ENCODE peak calls at places on chromosomes 5 and 9, in five cellular contexts. K, I, C, B and R are unnamed samples.

GRCh38 chr9:93093081-93093448 is 3.0 kb upstream of the CARD19 start:
- DNase-seq in K (no peak), I (no peak), C (no peak), B (no peak), R (no peak)

GRCh38 chr9:98329904-98330303 is 74.5 kb upstream of the TBC1D2 start:
- DNase-seq in K (no peak), I (no peak), C (no peak), B (no peak), R (no peak)

GRCh38 chr9:124008855-124009834 is 2.4 kb upstream of the LHX2 start:
- DNase-seq in K (peak; percentile 82), I (no peak), C (no peak), B (no peak), R (no peak)

GRCh38 chr9:128250839-128251558 is 24.8 kb downstream of the GOLGA2 start:
- DNase-seq in K (peak; percentile 65), I (no peak), C (no peak), B (no peak), R (no peak)

GRCh38 chr5:58149345-58149744 is 310.5 kb downstream of the PLK2 start:
- DNase-seq in K (no peak), I (peak; percentile 48), C (peak; percentile 55), B (no peak), R (no peak)

GRCh38 chr5:37665272-37665671 is 174.6 kb downstream of the GDNF start:
- DNase-seq in K (no peak), I (no peak), C (peak; percentile 57), B (peak; percentile 28), R (no peak)

GRCh38 chr5:69451941-69452652 is 37.2 kb downstream of the MARVELD2 start:
- DNase-seq in K (no peak), I (peak; percentile 14), C (no peak), B (no peak), R (no peak)

GRCh38 chr5:179668404-179668803 is 12.4 kb downstream of the CBY3 start:
- DNase-seq in K (peak; percentile 93), I (peak; percentile 5), C (peak; percentile 15), B (peak; percentile 59), R (peak; percentile 59)

GRCh38 chr5:991472-992267 is 16.9 kb upstream of the NKD2 start:
- DNase-seq in K (no peak), I (no peak), C (no peak), B (no peak), R (no peak)

GRCh38 chr5:74415695-74416102 is 224.8 kb downstream of the ENC1 start:
- DNase-seq in K (no peak), I (no peak), C (no peak), B (peak; percentile 90), R (no peak)

GRCh38 chr5:93583525-93583798 is 440 bp downstream of the NR2F1 start:
- DNase-seq in K (no peak), I (peak; percentile 23), C (no peak), B (no peak), R (no peak)

GRCh38 chr9:121439711-121440110 is 59.9 kb downstream of the GGTA1 start:
- DNase-seq in K (no peak), I (no peak), C (no peak), B (no peak), R (no peak)

GRCh38 chr9:83920469-83920941 is 727 bp downstream of the KIF27 start:
- DNase-seq in K (peak; percentile 82), I (peak; percentile 53), C (peak; percentile 50), B (peak; percentile 63), R (no peak)

GRCh38 chr9:111691686-111692329 is 30.4 kb downstream of the GNG10 start:
- DNase-seq in K (peak; percentile 27), I (peak; percentile 58), C (peak; percentile 38), B (peak; percentile 61), R (peak; percentile 43)

GRCh38 chr5:82403026-82403425 is 124.9 kb upstream of the RPS23 start:
- DNase-seq in K (no peak), I (no peak), C (no peak), B (no peak), R (no peak)

GRCh38 chr5:83564069-83564749 is 92.7 kb downstream of the VCAN start:
- DNase-seq in K (peak; percentile 57), I (peak; percentile 70), C (peak; percentile 44), B (peak; percentile 81), R (peak; percentile 47)

GRCh38 chr5:140131967-140132409 is 6.3 kb downstream of the IGIP start:
- DNase-seq in K (no peak), I (peak; percentile 96), C (peak; percentile 97), B (peak; percentile 71), R (peak; percentile 11)

GRCh38 chr9:129276486-129277260 is 98.6 kb upstream of the IER5L start:
- DNase-seq in K (no peak), I (no peak), C (no peak), B (no peak), R (no peak)

GRCh38 chr5:172093965-172094364 is 87.5 kb upstream of the FBXW11 start:
- DNase-seq in K (no peak), I (no peak), C (no peak), B (no peak), R (no peak)

GRCh38 chr9:111613436-111614040 is 14.1 kb upstream of the PTGR1 start:
- DNase-seq in K (no peak), I (no peak), C (no peak), B (peak; percentile 42), R (no peak)

GRCh38 chr9:76987594-76988200 is 31.8 kb upstream of the FOXB2 start:
- DNase-seq in K (peak; percentile 88), I (peak; percentile 69), C (peak; percentile 32), B (peak; percentile 15), R (peak; percentile 22)

DNA sequence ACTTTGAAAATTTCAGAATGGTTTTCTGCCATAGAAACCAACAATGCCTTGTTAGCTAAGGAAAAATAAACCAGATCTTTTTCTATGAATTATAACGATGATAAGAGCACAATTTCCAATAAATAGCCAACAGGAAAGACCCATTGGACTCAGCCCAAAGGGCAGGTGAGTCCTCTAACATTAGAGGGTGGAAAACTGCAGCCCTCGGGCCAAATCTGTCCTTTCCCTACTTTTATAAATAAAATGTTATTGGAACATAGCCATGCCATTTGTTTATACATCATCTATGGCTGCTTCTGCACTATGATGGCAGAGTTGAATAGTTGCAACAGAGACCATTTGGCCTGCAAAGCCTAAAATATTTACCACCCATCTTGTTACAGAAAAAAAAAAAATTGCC is 296.1 kb downstream of the FBXL7 start:
- DNase-seq in K (no peak), I (no peak), C (no peak), B (no peak), R (no peak)
- H3K4me2 ChIP-seq in K (no peak overlapping the region), I (no peak overlapping the region), C (no peak overlapping the region), B (no peak overlapping the region), R (no peak overlapping the region)

GRCh38 chr5:132807163-132807838 is 5.8 kb upstream of the SOWAHA start:
- DNase-seq in K (peak; percentile 85), I (no peak), C (no peak), B (no peak), R (no peak)
- H3K4me3 ChIP-seq in K (no peak overlapping the region), I (no peak overlapping the region), C (no peak overlapping the region), B (no peak overlapping the region), R (no peak overlapping the region)

GRCh38 chr9:89453452-89453851 is 44.5 kb downstream of the SEMA4D start:
- DNase-seq in K (no peak), I (no peak), C (no peak), B (no peak), R (no peak)
- H4K20me1 ChIP-seq in K (peaks cover 8% of the 10 kb centered on the region), I (no peaks in the 10 kb centered on the region), C (no peaks in the 10 kb centered on the region), B (no peaks in the 10 kb centered on the region), R (no peaks in the 10 kb centered on the region)

DNA sequence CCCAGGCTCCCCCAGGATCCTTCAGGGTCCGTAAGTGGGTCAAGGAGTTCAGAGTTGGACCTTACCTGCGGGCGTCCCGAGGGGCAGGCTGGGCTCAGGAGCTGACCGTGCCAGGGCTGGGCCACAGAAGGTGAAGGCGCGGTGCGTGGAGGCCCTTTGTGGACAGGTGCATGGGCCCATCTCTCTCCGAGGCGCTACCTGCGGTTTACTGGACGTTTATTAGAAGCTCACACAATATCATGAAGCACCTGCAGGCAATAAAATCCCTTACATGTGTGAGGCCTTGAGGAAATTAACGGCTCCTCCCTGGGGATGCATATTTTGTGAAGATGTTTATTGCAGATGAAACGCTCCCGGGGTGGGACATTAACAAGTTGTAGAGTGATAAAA is 79.8 kb upstream of the LMX1B start:
- DNase-seq in K (no peak), I (no peak), C (no peak), B (no peak), R (peak; percentile 69)
- H3K4me2 ChIP-seq in K (peak overlapping the region; percentile 74), I (no peak overlapping the region), C (no peak overlapping the region), B (no peak overlapping the region), R (peak overlapping the region; percentile 88)

GRCh38 chr5:173139631-173140030 is 4.7 kb upstream of the BNIP1 start:
- DNase-seq in K (peak; percentile 24), I (no peak), C (no peak), B (no peak), R (no peak)
- H3K4me3 ChIP-seq in K (no peak overlapping the region), I (no peak overlapping the region), C (no peak overlapping the region), B (no peak overlapping the region), R (no peak overlapping the region)

GRCh38 chr5:61419141-61419540 is 87.1 kb downstream of the ZSWIM6 start:
- DNase-seq in K (no peak), I (no peak), C (no peak), B (no peak), R (no peak)
- H4K20me1 ChIP-seq in K (no peaks in the 10 kb centered on the region), I (no peaks in the 10 kb centered on the region), C (peaks cover 3% of the 10 kb centered on the region), B (peaks cover 19% of the 10 kb centered on the region), R (no peaks in the 10 kb centered on the region)

DNA sequence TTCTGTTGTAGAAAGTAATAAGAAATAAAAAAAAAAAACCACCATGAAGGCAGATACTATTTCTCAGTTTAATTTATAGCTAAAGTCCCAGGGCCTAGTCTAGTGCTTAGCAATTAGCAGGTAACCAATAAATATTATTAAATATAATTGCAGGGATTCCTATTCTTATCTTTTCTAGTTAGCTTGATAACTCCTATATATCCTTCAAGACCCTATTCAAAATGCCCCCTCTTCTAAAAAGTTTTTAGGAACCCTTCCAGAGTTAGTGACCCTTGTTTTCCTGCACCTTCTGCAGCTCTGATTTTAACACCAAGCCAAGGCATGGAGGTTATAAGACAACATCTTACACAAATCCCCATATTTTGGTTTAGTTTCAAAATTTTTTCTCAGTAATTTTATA is 24.6 kb upstream of the ALDH1B1 start:
- DNase-seq in K (no peak), I (no peak), C (no peak), B (no peak), R (no peak)
- H3K4me2 ChIP-seq in K (no peak overlapping the region), I (no peak overlapping the region), C (no peak overlapping the region), B (no peak overlapping the region), R (no peak overlapping the region)

GRCh38 chr9:132547976-132548730 is 34.3 kb upstream of the BARHL1 start:
- DNase-seq in K (no peak), I (no peak), C (no peak), B (no peak), R (peak; percentile 84)

GRCh38 chr9:132552041-132552440 is 30.4 kb upstream of the BARHL1 start:
- DNase-seq in K (no peak), I (no peak), C (no peak), B (no peak), R (no peak)

GRCh38 chr9:132554755-132555154 is 27.7 kb upstream of the BARHL1 start:
- DNase-seq in K (no peak), I (no peak), C (no peak), B (no peak), R (no peak)

GRCh38 chr9:132548971-132549649 is 33.3 kb upstream of the BARHL1 start:
- DNase-seq in K (no peak), I (peak; percentile 63), C (peak; percentile 12), B (no peak), R (no peak)

GRCh38 chr9:132551556-132551955 is 30.9 kb upstream of the BARHL1 start:
- DNase-seq in K (no peak), I (no peak), C (no peak), B (no peak), R (no peak)
- H3K4me3 ChIP-seq in K (no peak overlapping the region), I (no peak overlapping the region), C (no peak overlapping the region), B (no peak overlapping the region), R (no peak overlapping the region)